ENCODE peak calls at places on chromosome 17, in nine cellular contexts. Q is OCI-LY7, D is HCT116, G is GM23248, A is MM.1S, S is SK-N-SH, I is GM23338, L is hepatocyte, R is PC-9. O is an unnamed sample.
A peak's percentile ranks its signal among the peaks of the same experiment; 100 is the strongest.

GRCh38 chr17:28405632-28406477 is at the start of gene SLC46A1:
- DNase-seq in Q (no peak), D (no peak), G (peak; percentile 67), A (peak; percentile 24), S (peak; percentile 91), I (peak; percentile 85), L (peak; percentile 88), R (peak; percentile 73), O (peak; percentile 38)

GRCh38 chr17:66400698-66401097 is 98.3 kb downstream of the PRKCA start:
- DNase-seq in Q (no peak), D (no peak), G (no peak), A (peak; percentile 18), S (no peak), I (no peak), L (no peak), R (no peak), O (no peak)

GRCh38 chr17:66889480-66890230 is 54.7 kb downstream of the CACNG5 start:
- DNase-seq in Q (no peak), D (no peak), G (no peak), A (no peak), S (no peak), I (no peak), L (no peak), R (no peak), O (no peak)

GRCh38 chr17:80204626-80205468 is 15.3 kb downstream of the SGSH start:
- DNase-seq in Q (no peak), D (no peak), G (no peak), A (no peak), S (no peak), I (no peak), L (no peak), R (no peak), O (no peak)

GRCh38 chr17:18318771-18319450 is 3.8 kb downstream of the SMCR8 start:
- DNase-seq in Q (no peak), D (no peak), G (peak; percentile 37), A (no peak), S (no peak), I (no peak), L (no peak), R (no peak), O (no peak)

GRCh38 chr17:81044764-81045589 is 10.0 kb downstream of the BAIAP2 start:
- DNase-seq in Q (no peak), D (no peak), G (peak; percentile 71), A (no peak), S (peak; percentile 88), I (no peak), L (peak; percentile 75), R (peak; percentile 79), O (peak; percentile 75)

GRCh38 chr17:17685775-17686291 is 4.6 kb downstream of the RAI1 start:
- DNase-seq in Q (no peak), D (peak; percentile 60), G (peak; percentile 92), A (no peak), S (peak; percentile 65), I (peak; percentile 47), L (peak; percentile 70), R (peak; percentile 94), O (peak; percentile 93)

GRCh38 chr17:82565551-82565950 is 46.0 kb downstream of the FOXK2 start:
- DNase-seq in Q (no peak), D (no peak), G (no peak), A (no peak), S (no peak), I (no peak), L (no peak), R (no peak), O (no peak)

GRCh38 chr17:21239680-21240374 is 13.4 kb downstream of the NATD1 start:
- DNase-seq in Q (peak; percentile 51), D (no peak), G (peak; percentile 67), A (peak; percentile 32), S (peak; percentile 74), I (peak; percentile 72), L (no peak), R (no peak), O (peak; percentile 58)

GRCh38 chr17:28841901-28842281 is 699 bp downstream of the FAM222B start:
- DNase-seq in Q (peak; percentile 37), D (no peak), G (no peak), A (peak; percentile 7), S (peak; percentile 15), I (no peak), L (no peak), R (no peak), O (no peak)

GRCh38 chr17:67477687-67478086 is 100.6 kb downstream of the PITPNC1 start:
- DNase-seq in Q (no peak), D (peak; percentile 43), G (peak; percentile 85), A (no peak), S (no peak), I (no peak), L (no peak), R (no peak), O (peak; percentile 88)

GRCh38 chr17:1785925-1786324 is 24.1 kb downstream of the SERPINF1 start:
- DNase-seq in Q (no peak), D (no peak), G (no peak), A (no peak), S (no peak), I (no peak), L (no peak), R (no peak), O (no peak)

GRCh38 chr17:56819431-56820145 is 14.1 kb downstream of the C17orf67 start:
- DNase-seq in Q (peak; percentile 70), D (peak; percentile 85), G (peak; percentile 71), A (peak; percentile 74), S (peak; percentile 87), I (peak; percentile 96), L (peak; percentile 85), R (peak; percentile 65), O (peak; percentile 95)
- H3K9me2 ChIP-seq in Q (no peaks in the 10 kb centered on the region), D (no peaks in the 10 kb centered on the region), G (no peaks in the 10 kb centered on the region), A (no peaks in the 10 kb centered on the region), S (no peaks in the 10 kb centered on the region), I (no peaks in the 10 kb centered on the region), L (no peaks in the 10 kb centered on the region), R (no peaks in the 10 kb centered on the region), O (no peaks in the 10 kb centered on the region)

GRCh38 chr17:77145209-77145608 is 4.4 kb downstream of the SEC14L1 start:
- DNase-seq in Q (peak; percentile 54), D (no peak), G (no peak), A (peak; percentile 80), S (no peak), I (no peak), L (no peak), R (no peak), O (no peak)

GRCh38 chr17:77142689-77143088 is 1.9 kb downstream of the SEC14L1 start:
- DNase-seq in Q (peak; percentile 33), D (no peak), G (no peak), A (peak; percentile 37), S (no peak), I (no peak), L (no peak), R (no peak), O (peak; percentile 33)

GRCh38 chr17:77143306-77143705 is 2.5 kb downstream of the SEC14L1 start:
- DNase-seq in Q (peak; percentile 60), D (no peak), G (no peak), A (peak; percentile 41), S (no peak), I (no peak), L (no peak), R (no peak), O (no peak)

GRCh38 chr17:77145635-77146632 is 5.2 kb downstream of the SEC14L1 start:
- DNase-seq in Q (peak; percentile 46), D (no peak), G (peak; percentile 85), A (peak; percentile 92), S (peak; percentile 44), I (peak; percentile 65), L (peak; percentile 71), R (peak; percentile 56), O (peak; percentile 86)

DNA sequence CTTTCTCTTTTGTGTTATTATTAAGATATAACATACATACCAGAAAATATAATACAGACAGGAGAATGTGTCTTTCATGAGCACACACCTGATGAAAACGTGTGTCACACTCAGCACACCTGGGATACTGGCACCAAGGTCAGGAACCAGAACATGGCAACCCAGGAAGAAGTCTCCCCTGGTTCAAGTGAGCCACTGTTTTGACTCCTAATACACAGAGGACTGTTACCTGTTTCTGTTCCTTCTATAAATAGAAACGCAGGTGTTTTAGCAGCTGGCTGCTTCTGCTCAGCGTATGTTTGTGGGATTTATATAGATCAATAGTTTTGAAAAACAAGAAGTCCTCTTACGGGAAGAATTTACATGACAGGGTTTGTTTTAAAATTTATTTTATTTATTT is 3.5 kb downstream of the SEC14L1 start:
- DNase-seq in Q (peak; percentile 92), D (no peak), G (no peak), A (peak; percentile 90), S (no peak), I (no peak), L (no peak), R (no peak), O (no peak)
- H3K9me2 ChIP-seq in Q (no peaks in the 10 kb centered on the region), D (no peaks in the 10 kb centered on the region), G (no peaks in the 10 kb centered on the region), A (no peaks in the 10 kb centered on the region), S (no peaks in the 10 kb centered on the region), I (no peaks in the 10 kb centered on the region), L (no peaks in the 10 kb centered on the region), R (no peaks in the 10 kb centered on the region), O (no peaks in the 10 kb centered on the region)

DNA sequence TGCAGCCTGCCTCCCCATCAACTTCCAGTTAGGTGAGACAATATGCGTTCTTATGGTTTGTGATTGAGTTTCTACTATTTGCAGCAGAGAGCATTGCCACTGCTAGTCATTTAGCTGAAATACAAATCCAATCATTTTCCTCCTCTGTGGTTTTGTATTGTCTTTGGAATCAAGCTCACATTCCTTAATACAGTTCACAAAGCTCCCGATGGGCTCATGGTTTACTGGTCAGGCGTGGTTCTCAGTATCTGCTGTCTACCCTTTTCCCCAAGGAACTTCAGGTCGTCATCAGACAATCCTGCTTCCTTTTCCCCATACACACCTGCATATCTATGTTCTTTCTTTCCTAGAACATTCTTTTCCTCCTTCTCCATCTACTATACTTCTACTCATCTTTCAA is 69.6 kb upstream of the GAS7 start:
- DNase-seq in Q (no peak), D (no peak), G (peak; percentile 59), A (no peak), S (no peak), I (no peak), L (no peak), R (no peak), O (no peak)
- H3K9me2 ChIP-seq in Q (no peaks in the 10 kb centered on the region), D (no peaks in the 10 kb centered on the region), G (no peaks in the 10 kb centered on the region), A (no peaks in the 10 kb centered on the region), S (no peaks in the 10 kb centered on the region), I (peaks cover 3% of the 10 kb centered on the region), L (no peaks in the 10 kb centered on the region), R (no peaks in the 10 kb centered on the region), O (no peaks in the 10 kb centered on the region)

GRCh38 chr17:19630651-19631050 is 17.9 kb upstream of the ALDH3A2 start:
- DNase-seq in Q (no peak), D (no peak), G (no peak), A (no peak), S (no peak), I (no peak), L (no peak), R (no peak), O (peak; percentile 90)

GRCh38 chr17:19621697-19622096 is 26.9 kb upstream of the ALDH3A2 start:
- DNase-seq in Q (no peak), D (no peak), G (no peak), A (no peak), S (no peak), I (no peak), L (no peak), R (no peak), O (no peak)

GRCh38 chr17:19629449-19629848 is 19.1 kb upstream of the ALDH3A2 start:
- DNase-seq in Q (no peak), D (no peak), G (no peak), A (no peak), S (no peak), I (no peak), L (no peak), R (no peak), O (peak; percentile 25)

GRCh38 chr17:19630035-19630434 is 18.5 kb upstream of the ALDH3A2 start:
- DNase-seq in Q (no peak), D (no peak), G (no peak), A (no peak), S (no peak), I (no peak), L (no peak), R (no peak), O (no peak)

GRCh38 chr17:19626079-19626478 is 22.5 kb upstream of the ALDH3A2 start:
- DNase-seq in Q (no peak), D (no peak), G (no peak), A (no peak), S (no peak), I (no peak), L (no peak), R (no peak), O (no peak)
- H3K9me2 ChIP-seq in Q (no peaks in the 10 kb centered on the region), D (no peaks in the 10 kb centered on the region), G (no peaks in the 10 kb centered on the region), A (no peaks in the 10 kb centered on the region), S (no peaks in the 10 kb centered on the region), I (no peaks in the 10 kb centered on the region), L (no peaks in the 10 kb centered on the region), R (no peaks in the 10 kb centered on the region), O (no peaks in the 10 kb centered on the region)

O was measured in PC-3.